ENCODE peak calls at places on chromosomes 16 and 17, in seven cellular contexts. One of them, this sample, is unnamed.

GRCh38 chr16:84486551-84487235 is 17.8 kb downstream of the MEAK7 start:
- DNase-seq in brain microvascular endothelial cell: no peak
- DNase-seq in Calu3: no peak
- DNase-seq in right cardiac atrium: no peak
- DNase-seq in activated gamma-delta T cell treated with Interleukin-2 at 50 U/mL for 16 hours: no peak
- DNase-seq in stimulated activated CD4-positive, alpha-beta T cell treated with anti-CD3 and anti-CD28 coated beads, Interleukin-1b, Interleukin-23, amount 100 ng/mL, for 24 hours: no peak
- DNase-seq in HEK293T: peak; percentile 2
- DNase-seq in this sample: no peak

GRCh38 chr17:7294614-7295153 is at the start of gene YBX2:
- DNase-seq in brain microvascular endothelial cell: no peak
- DNase-seq in HEK293T: no peak
- DNase-seq in activated gamma-delta T cell treated with Interleukin-2 at 50 U/mL for 16 hours: peak; percentile 68
- DNase-seq in Calu3: peak; percentile 68
- DNase-seq in right cardiac atrium: peak; percentile 90
- DNase-seq in stimulated activated CD4-positive, alpha-beta T cell treated with anti-CD3 and anti-CD28 coated beads, Interleukin-1b, Interleukin-23, amount 100 ng/mL, for 24 hours: no peak
- DNase-seq in this sample: peak; percentile 96

GRCh38 chr17:68344701-68345136 is 53.4 kb downstream of the ARSG start:
- DNase-seq in Calu3: no peak
- DNase-seq in right cardiac atrium: no peak
- DNase-seq in activated gamma-delta T cell treated with Interleukin-2 at 50 U/mL for 16 hours: peak; percentile 53
- DNase-seq in HEK293T: no peak
- DNase-seq in brain microvascular endothelial cell: no peak
- DNase-seq in stimulated activated CD4-positive, alpha-beta T cell treated with anti-CD3 and anti-CD28 coated beads, Interleukin-1b, Interleukin-23, amount 100 ng/mL, for 24 hours: no peak
- DNase-seq in this sample: peak; percentile 92

GRCh38 chr16:74296120-74296464 is 522 bp upstream of the PSMD7 start:
- DNase-seq in right cardiac atrium: no peak
- DNase-seq in Calu3: no peak
- DNase-seq in HEK293T: no peak
- DNase-seq in activated gamma-delta T cell treated with Interleukin-2 at 50 U/mL for 16 hours: no peak
- DNase-seq in stimulated activated CD4-positive, alpha-beta T cell treated with anti-CD3 and anti-CD28 coated beads, Interleukin-1b, Interleukin-23, amount 100 ng/mL, for 24 hours: no peak
- DNase-seq in brain microvascular endothelial cell: no peak
- DNase-seq in this sample: peak; percentile 25

GRCh38 chr16:81582655-81583441 is 138.2 kb downstream of the CMIP start:
- DNase-seq in Calu3: no peak
- DNase-seq in stimulated activated CD4-positive, alpha-beta T cell treated with anti-CD3 and anti-CD28 coated beads, Interleukin-1b, Interleukin-23, amount 100 ng/mL, for 24 hours: no peak
- DNase-seq in HEK293T: no peak
- DNase-seq in right cardiac atrium: peak; percentile 62
- DNase-seq in brain microvascular endothelial cell: no peak
- DNase-seq in activated gamma-delta T cell treated with Interleukin-2 at 50 U/mL for 16 hours: no peak
- DNase-seq in this sample: no peak

GRCh38 chr16:72240949-72241348 is 69.0 kb upstream of the PMFBP1 start:
- DNase-seq in activated gamma-delta T cell treated with Interleukin-2 at 50 U/mL for 16 hours: no peak
- DNase-seq in brain microvascular endothelial cell: no peak
- DNase-seq in stimulated activated CD4-positive, alpha-beta T cell treated with anti-CD3 and anti-CD28 coated beads, Interleukin-1b, Interleukin-23, amount 100 ng/mL, for 24 hours: no peak
- DNase-seq in HEK293T: no peak
- DNase-seq in right cardiac atrium: no peak
- DNase-seq in Calu3: no peak
- DNase-seq in this sample: no peak

GRCh38 chr16:84218176-84218776 is 21.5 kb downstream of the KCNG4 start:
- DNase-seq in HEK293T: no peak
- DNase-seq in right cardiac atrium: no peak
- DNase-seq in stimulated activated CD4-positive, alpha-beta T cell treated with anti-CD3 and anti-CD28 coated beads, Interleukin-1b, Interleukin-23, amount 100 ng/mL, for 24 hours: no peak
- DNase-seq in Calu3: no peak
- DNase-seq in brain microvascular endothelial cell: no peak
- DNase-seq in activated gamma-delta T cell treated with Interleukin-2 at 50 U/mL for 16 hours: no peak
- DNase-seq in this sample: no peak

GRCh38 chr17:82272495-82273326 is 789 bp downstream of the CSNK1D start:
- DNase-seq in activated gamma-delta T cell treated with Interleukin-2 at 50 U/mL for 16 hours: peak; percentile 33
- DNase-seq in stimulated activated CD4-positive, alpha-beta T cell treated with anti-CD3 and anti-CD28 coated beads, Interleukin-1b, Interleukin-23, amount 100 ng/mL, for 24 hours: no peak
- DNase-seq in HEK293T: peak; percentile 63
- DNase-seq in Calu3: no peak
- DNase-seq in right cardiac atrium: peak; percentile 86
- DNase-seq in brain microvascular endothelial cell: no peak
- DNase-seq in this sample: no peak

GRCh38 chr16:31727553-31727952 is 146.1 kb upstream of the ZNF267 start:
- DNase-seq in right cardiac atrium: no peak
- DNase-seq in activated gamma-delta T cell treated with Interleukin-2 at 50 U/mL for 16 hours: no peak
- DNase-seq in stimulated activated CD4-positive, alpha-beta T cell treated with anti-CD3 and anti-CD28 coated beads, Interleukin-1b, Interleukin-23, amount 100 ng/mL, for 24 hours: no peak
- DNase-seq in HEK293T: no peak
- DNase-seq in brain microvascular endothelial cell: no peak
- DNase-seq in Calu3: no peak
- DNase-seq in this sample: no peak

GRCh38 chr17:50884354-50885311 is 18.5 kb upstream of the TOB1 start:
- DNase-seq in Calu3: peak; percentile 59
- DNase-seq in activated gamma-delta T cell treated with Interleukin-2 at 50 U/mL for 16 hours: no peak
- DNase-seq in right cardiac atrium: no peak
- DNase-seq in HEK293T: no peak
- DNase-seq in stimulated activated CD4-positive, alpha-beta T cell treated with anti-CD3 and anti-CD28 coated beads, Interleukin-1b, Interleukin-23, amount 100 ng/mL, for 24 hours: no peak
- DNase-seq in brain microvascular endothelial cell: no peak
- DNase-seq in this sample: peak; percentile 70

GRCh38 chr16:84367297-84367680 is 1.0 kb upstream of the ATP2C2 start:
- DNase-seq in HEK293T: no peak
- DNase-seq in activated gamma-delta T cell treated with Interleukin-2 at 50 U/mL for 16 hours: no peak
- DNase-seq in Calu3: no peak
- DNase-seq in stimulated activated CD4-positive, alpha-beta T cell treated with anti-CD3 and anti-CD28 coated beads, Interleukin-1b, Interleukin-23, amount 100 ng/mL, for 24 hours: no peak
- DNase-seq in right cardiac atrium: no peak
- DNase-seq in brain microvascular endothelial cell: no peak
- DNase-seq in this sample: no peak